ENCODE peak calls at places on chromosomes 5 and 9, in four cellular contexts. X, N, K and G are unnamed samples.

GRCh38 chr5:160119905-160120266 is 636 bp upstream of the PWWP2A start:
- DNase-seq in K (no peak), X (no peak), N (no peak), G (no peak)

GRCh38 chr5:39702928-39703327 is 278.1 kb upstream of the DAB2 start:
- DNase-seq in X (no peak), N (no peak), K (no peak), G (no peak)

GRCh38 chr9:80066931-80067330 is 495.2 kb downstream of the TLE4 start:
- DNase-seq in N (no peak), X (no peak), K (peak), G (no peak)

GRCh38 chr9:134726026-134726721 is 84.6 kb downstream of the COL5A1 start:
- DNase-seq in X (no peak), N (no peak), K (no peak), G (no peak)

GRCh38 chr5:178121450-178122276 is 8.3 kb downstream of the N4BP3 start:
- DNase-seq in X (no peak), K (no peak), N (no peak), G (no peak)

GRCh38 chr9:23492126-23493002 is 333.7 kb downstream of the ELAVL2 start:
- DNase-seq in N (no peak), K (peak), X (peak), G (peak)

GRCh38 chr5:64773533-64773932 is 4.8 kb downstream of the CWC27 start:
- DNase-seq in X (no peak), K (no peak), N (no peak), G (no peak)

GRCh38 chr9:31259824-31260223 is 1124.6 kb upstream of the ACO1 start:
- DNase-seq in X (no peak), K (no peak), N (no peak), G (no peak)

GRCh38 chr9:96854877-96855273 is 561 bp upstream of the ZNF782 start:
- DNase-seq in N (no peak), K (peak), X (no peak), G (peak)

GRCh38 chr9:21392270-21392669 is 7.1 kb upstream of the IFNA2 start:
- DNase-seq in K (peak), X (no peak), N (no peak), G (peak)

GRCh38 chr9:81664638-81665513 is 24.5 kb downstream of the TLE1 start:
- DNase-seq in K (no peak), N (no peak), X (no peak), G (no peak)

GRCh38 chr9:85743290-85744128 is 1.8 kb upstream of the AGTPBP1 start:
- DNase-seq in X (peak), N (no peak), K (peak), G (peak)

GRCh38 chr5:151150484-151151262 is 6.9 kb downstream of the ANXA6 start:
- DNase-seq in K (no peak), X (peak), N (no peak), G (no peak)

GRCh38 chr9:28073278-28073677 is 500.0 kb upstream of the C9orf72 start:
- DNase-seq in K (peak), X (peak), N (peak), G (no peak)

GRCh38 chr5:155046591-155046990 is 33.0 kb downstream of the KIF4B start:
- DNase-seq in K (peak), X (no peak), N (peak), G (peak)

GRCh38 chr5:17295671-17296070 is 78.2 kb downstream of the BASP1 start:
- DNase-seq in K (no peak), X (no peak), N (no peak), G (no peak)

GRCh38 chr9:115637661-115638060 is 515.9 kb upstream of the PAPPA start:
- DNase-seq in X (no peak), N (no peak), K (no peak), G (no peak)

GRCh38 chr5:150077996-150078801 is 8.2 kb downstream of the CSF1R start:
- DNase-seq in N (peak), K (no peak), X (no peak), G (no peak)

GRCh38 chr5:174800435-174800834 is 76.1 kb downstream of the MSX2 start:
- DNase-seq in X (no peak), N (no peak), K (no peak), G (no peak)

GRCh38 chr5:72816297-72817075 is at the start of gene TNPO1:
- DNase-seq in K (peak), N (peak), X (peak), G (peak)

GRCh38 chr5:58114324-58114723 is 345.6 kb downstream of the PLK2 start:
- DNase-seq in X (peak), K (no peak), N (no peak), G (no peak)

GRCh38 chr9:90420714-90421513 is 221.7 kb downstream of the DIRAS2 start:
- DNase-seq in N (no peak), K (no peak), X (no peak), G (no peak)

GRCh38 chr9:137669261-137669672 is 50.5 kb downstream of the EHMT1 start:
- DNase-seq in N (no peak), K (peak), X (no peak), G (no peak)

GRCh38 chr9:134324359-134325095 is 1.7 kb upstream of the RXRA start:
- DNase-seq in X (peak), K (no peak), N (no peak), G (no peak)

GRCh38 chr5:180869587-180869986 is 8.5 kb upstream of the ZFP62 start:
- DNase-seq in X (no peak), K (no peak), N (no peak), G (no peak)

GRCh38 chr9:89137548-89138462 is 40.8 kb downstream of the SHC3 start:
- DNase-seq in N (no peak), X (peak), K (no peak), G (no peak)

GRCh38 chr5:78504726-78505431 is 143.7 kb downstream of the LHFPL2 start:
- DNase-seq in X (peak), K (peak), N (no peak), G (no peak)

GRCh38 chr9:32378993-32379729 is 5.3 kb upstream of the ACO1 start:
- DNase-seq in K (peak), N (no peak), X (peak), G (peak)

GRCh38 chr5:54807421-54807820 is 178.0 kb downstream of the ESM1 start:
- DNase-seq in N (no peak), K (peak), X (peak), G (no peak)

GRCh38 chr5:124276166-124276565 is 470.3 kb downstream of the ZNF608 start:
- DNase-seq in X (no peak), K (no peak), N (no peak), G (no peak)

GRCh38 chr5:124277767-124278536 is 468.5 kb downstream of the ZNF608 start:
- DNase-seq in N (no peak), K (peak), X (no peak), G (no peak)

GRCh38 chr5:124278636-124279035 is 467.8 kb downstream of the ZNF608 start:
- DNase-seq in N (no peak), X (no peak), K (no peak), G (no peak)

GRCh38 chr5:124279146-124279545 is 467.3 kb downstream of the ZNF608 start:
- DNase-seq in X (no peak), N (no peak), K (peak), G (no peak)

GRCh38 chr5:124274949-124275348 is 471.5 kb downstream of the ZNF608 start:
- DNase-seq in N (no peak), X (no peak), K (no peak), G (no peak)
- H3K56ac ChIP-seq in N (no peak), X (no peak), K (no peak), G (no peak)

GRCh38 chr9:126145887-126146253 is 180.8 kb upstream of the MVB12B start:
- DNase-seq in N (no peak), K (no peak), X (no peak), G (no peak)
- H3K56ac ChIP-seq in N (no peak), K (peak), X (no peak), G (no peak)

DNA sequence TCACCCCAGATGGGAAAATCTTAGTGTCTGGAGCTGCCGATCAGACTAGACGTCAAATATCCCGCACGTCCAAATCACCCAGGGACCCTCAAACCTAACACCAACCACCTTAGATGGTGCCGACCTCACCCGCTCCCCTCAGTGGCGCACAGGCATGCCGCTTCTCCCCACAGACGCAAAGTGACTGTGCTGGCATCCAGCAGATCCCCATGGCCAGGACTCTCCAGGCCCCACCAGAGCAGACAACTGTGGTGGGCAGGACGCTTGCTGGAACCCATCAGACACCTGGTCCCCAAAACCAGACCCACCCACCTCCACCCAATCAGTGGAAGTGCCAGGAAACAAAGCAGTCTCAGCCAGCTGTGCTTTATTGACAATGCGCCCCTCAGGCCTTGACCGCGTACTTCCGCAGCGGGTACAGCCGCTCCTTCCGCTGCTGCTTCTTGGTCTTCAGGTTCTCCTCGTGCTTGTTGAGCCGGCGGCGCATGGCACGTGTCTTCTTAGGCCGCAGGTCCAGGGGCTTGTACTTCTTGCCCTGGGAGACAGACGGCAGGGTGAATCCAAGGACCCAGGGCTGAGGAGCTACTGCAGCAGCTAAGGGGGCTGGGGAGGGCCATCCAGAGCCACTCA is 4.1 kb downstream of the RPL35 start:
- DNase-seq in X (no peak), N (no peak), K (no peak), G (no peak)
- H3K56ac ChIP-seq in X (no peak), N (no peak), K (no peak), G (no peak)

GRCh38 chr5:169176686-169177430 is 124.1 kb downstream of the SLIT3 start:
- DNase-seq in K (peak), X (no peak), N (no peak), G (no peak)

GRCh38 chr5:169178754-169179153 is 122.2 kb downstream of the SLIT3 start:
- DNase-seq in X (no peak), N (no peak), K (no peak), G (no peak)

GRCh38 chr5:169178269-169178668 is 122.7 kb downstream of the SLIT3 start:
- DNase-seq in X (no peak), N (no peak), K (no peak), G (no peak)

GRCh38 chr5:169174923-169175322 is 126.0 kb downstream of the SLIT3 start:
- DNase-seq in N (no peak), X (no peak), K (no peak), G (no peak)

DNA sequence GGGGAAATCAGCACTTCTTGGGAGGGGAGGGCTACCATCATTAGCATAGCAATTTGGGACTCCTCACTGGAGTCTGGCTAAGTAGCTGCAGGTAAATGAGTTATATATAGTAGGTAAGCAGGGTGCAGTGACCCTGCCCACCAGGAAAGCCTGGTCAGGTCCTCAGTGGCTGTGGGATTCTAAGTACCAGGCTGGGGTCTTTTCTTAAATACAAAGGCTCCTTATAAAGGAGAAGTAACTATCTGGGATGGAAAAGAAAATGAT is 123.6 kb downstream of the SLIT3 start:
- DNase-seq in N (no peak), X (no peak), K (no peak), G (no peak)
- H3K56ac ChIP-seq in N (no peak), X (no peak), K (no peak), G (no peak)

GRCh38 chr9:16846986-16847385 is 23.5 kb downstream of the BNC2 start:
- DNase-seq in K (no peak), N (no peak), X (no peak), G (no peak)
- H3K56ac ChIP-seq in K (no peak), N (no peak), X (no peak), G (no peak)

DNA sequence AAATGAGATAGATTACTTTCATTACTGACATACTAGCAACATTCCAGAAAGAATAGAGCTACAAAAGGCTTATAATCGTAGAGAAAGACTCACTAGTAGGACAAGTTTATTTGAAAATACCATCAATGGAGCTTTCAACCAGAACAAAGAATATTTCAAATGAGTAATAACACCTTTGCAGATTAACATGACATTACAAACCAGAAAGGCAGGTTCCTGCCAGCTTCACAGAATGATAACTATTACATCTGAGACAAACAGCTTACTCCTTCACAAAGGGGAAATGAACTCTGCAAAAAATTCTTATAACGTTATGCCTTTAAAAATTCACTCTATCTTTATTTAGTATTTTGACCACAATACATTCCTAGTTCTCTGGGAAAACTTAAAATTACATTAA is 103.1 kb downstream of the EPB41L4A start:
- DNase-seq in N (no peak), K (no peak), X (no peak), G (no peak)
- H3K56ac ChIP-seq in N (no peak), K (no peak), X (no peak), G (no peak)

GRCh38 chr5:34869256-34869655 is 30.3 kb downstream of the TTC23L start:
- DNase-seq in X (no peak), N (no peak), K (no peak), G (no peak)

GRCh38 chr5:34868736-34869135 is 29.8 kb downstream of the TTC23L start:
- DNase-seq in K (no peak), N (no peak), X (no peak), G (no peak)

GRCh38 chr5:34867660-34868059 is 28.7 kb downstream of the TTC23L start:
- DNase-seq in N (no peak), K (no peak), X (no peak), G (no peak)

GRCh38 chr5:34866989-34867471 is 28.1 kb downstream of the TTC23L start:
- DNase-seq in N (no peak), X (no peak), K (peak), G (no peak)

GRCh38 chr5:34870382-34870781 is 31.4 kb downstream of the TTC23L start:
- DNase-seq in X (no peak), N (no peak), K (no peak), G (no peak)
- H3K56ac ChIP-seq in X (no peak), N (no peak), K (no peak), G (no peak)

GRCh38 chr5:143315929-143316328 is 87.6 kb downstream of the NR3C1 start:
- DNase-seq in K (peak), N (no peak), X (no peak), G (no peak)

GRCh38 chr5:143316337-143316736 is 87.1 kb downstream of the NR3C1 start:
- DNase-seq in K (no peak), X (no peak), N (no peak), G (no peak)

GRCh38 chr5:143318270-143318669 is 85.2 kb downstream of the NR3C1 start:
- DNase-seq in X (no peak), K (no peak), N (no peak), G (no peak)

GRCh38 chr5:143318833-143319232 is 84.7 kb downstream of the NR3C1 start:
- DNase-seq in X (peak), N (no peak), K (no peak), G (no peak)

DNA sequence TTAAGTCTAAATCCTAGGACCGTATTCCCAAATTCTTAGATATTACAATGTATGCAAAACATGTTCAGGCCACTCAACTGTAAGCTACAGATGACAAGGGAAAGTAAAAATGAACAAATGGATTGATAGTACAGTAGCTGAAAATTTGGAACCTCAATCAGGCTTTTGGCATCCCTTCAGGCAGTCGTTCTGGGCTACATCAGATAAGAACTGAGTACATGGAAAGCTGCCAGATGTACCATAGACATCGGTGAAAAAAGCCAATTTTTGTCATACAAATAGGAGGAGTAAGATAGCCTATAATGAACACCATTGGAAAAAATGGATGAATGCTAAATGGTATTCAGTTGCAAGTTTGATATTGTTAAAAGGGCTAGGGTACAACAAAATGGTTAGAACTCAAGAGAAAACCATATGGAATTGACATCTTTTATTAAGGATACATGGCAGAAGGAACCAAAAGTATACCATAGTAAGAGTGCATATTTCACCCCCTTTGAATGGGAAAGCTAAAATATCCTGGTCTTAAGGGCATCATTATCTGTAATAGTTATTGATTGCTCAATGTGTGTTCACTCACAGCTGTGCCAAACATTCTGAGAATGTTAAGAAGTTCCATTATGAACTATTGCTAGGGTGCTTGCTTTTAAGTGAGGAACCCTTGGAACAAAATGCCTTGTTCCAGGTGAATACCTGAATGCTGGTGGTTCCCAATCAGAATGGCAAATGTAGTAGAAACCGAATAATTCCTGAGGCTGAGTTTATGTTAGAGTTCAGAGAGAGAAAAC is 86.4 kb downstream of the NR3C1 start:
- DNase-seq in K (no peak), X (no peak), N (no peak), G (no peak)
- H3K56ac ChIP-seq in K (no peak), X (no peak), N (no peak), G (no peak)